ENCODE peak calls at places on chromosomes 3 and 15, in seven cellular contexts. One of them, this sample, is unnamed.

GRCh38 chr3:12774619-12775018 is 15.6 kb upstream of the TMEM40 start:
- DNase-seq in NCI-H1436: no peak
- DNase-seq in activated CD8-positive, alpha-beta memory T cell treated with anti-CD3 and anti-CD28 coated beads, Interleukin-2, amount 10 ng/mL, durations not matched to agents 7 days and 5 days: no peak
- DNase-seq in Caki2: no peak
- DNase-seq in SIG-M5: no peak
- DNase-seq in T-cell: no peak
- DNase-seq in bronchial epithelial cell: no peak
- DNase-seq in this sample: no peak

GRCh38 chr3:143330316-143330868 is 210.8 kb downstream of the CHST2 start:
- DNase-seq in SIG-M5: no peak
- DNase-seq in T-cell: no peak
- DNase-seq in activated CD8-positive, alpha-beta memory T cell treated with anti-CD3 and anti-CD28 coated beads, Interleukin-2, amount 10 ng/mL, durations not matched to agents 7 days and 5 days: no peak
- DNase-seq in bronchial epithelial cell: no peak
- DNase-seq in Caki2: no peak
- DNase-seq in NCI-H1436: no peak
- DNase-seq in this sample: peak; percentile 81

GRCh38 chr3:146384786-146385185 is 84.6 kb downstream of the PLSCR2 start:
- DNase-seq in T-cell: no peak
- DNase-seq in bronchial epithelial cell: no peak
- DNase-seq in SIG-M5: no peak
- DNase-seq in Caki2: no peak
- DNase-seq in activated CD8-positive, alpha-beta memory T cell treated with anti-CD3 and anti-CD28 coated beads, Interleukin-2, amount 10 ng/mL, durations not matched to agents 7 days and 5 days: no peak
- DNase-seq in NCI-H1436: no peak
- DNase-seq in this sample: no peak

GRCh38 chr3:43004282-43004681 is 25.2 kb downstream of the GASK1A start:
- DNase-seq in NCI-H1436: no peak
- DNase-seq in activated CD8-positive, alpha-beta memory T cell treated with anti-CD3 and anti-CD28 coated beads, Interleukin-2, amount 10 ng/mL, durations not matched to agents 7 days and 5 days: no peak
- DNase-seq in T-cell: no peak
- DNase-seq in Caki2: no peak
- DNase-seq in bronchial epithelial cell: peak; percentile 46
- DNase-seq in SIG-M5: no peak
- DNase-seq in this sample: no peak

GRCh38 chr3:73353661-73354217 is 271.0 kb downstream of the PDZRN3 start:
- DNase-seq in SIG-M5: no peak
- DNase-seq in NCI-H1436: no peak
- DNase-seq in T-cell: no peak
- DNase-seq in bronchial epithelial cell: no peak
- DNase-seq in activated CD8-positive, alpha-beta memory T cell treated with anti-CD3 and anti-CD28 coated beads, Interleukin-2, amount 10 ng/mL, durations not matched to agents 7 days and 5 days: no peak
- DNase-seq in Caki2: no peak
- DNase-seq in this sample: no peak

GRCh38 chr15:71732636-71733035 is 77.7 kb upstream of the NR2E3 start:
- DNase-seq in activated CD8-positive, alpha-beta memory T cell treated with anti-CD3 and anti-CD28 coated beads, Interleukin-2, amount 10 ng/mL, durations not matched to agents 7 days and 5 days: no peak
- DNase-seq in NCI-H1436: no peak
- DNase-seq in bronchial epithelial cell: no peak
- DNase-seq in SIG-M5: no peak
- DNase-seq in T-cell: no peak
- DNase-seq in Caki2: no peak
- DNase-seq in this sample: no peak

GRCh38 chr3:74539879-74540278 is 74.6 kb downstream of the CNTN3 start:
- DNase-seq in bronchial epithelial cell: no peak
- DNase-seq in activated CD8-positive, alpha-beta memory T cell treated with anti-CD3 and anti-CD28 coated beads, Interleukin-2, amount 10 ng/mL, durations not matched to agents 7 days and 5 days: no peak
- DNase-seq in NCI-H1436: no peak
- DNase-seq in SIG-M5: no peak
- DNase-seq in T-cell: no peak
- DNase-seq in Caki2: no peak
- DNase-seq in this sample: no peak

GRCh38 chr3:21274000-21274671 is 476.9 kb downstream of the ZNF385D start:
- DNase-seq in SIG-M5: no peak
- DNase-seq in activated CD8-positive, alpha-beta memory T cell treated with anti-CD3 and anti-CD28 coated beads, Interleukin-2, amount 10 ng/mL, durations not matched to agents 7 days and 5 days: no peak
- DNase-seq in Caki2: no peak
- DNase-seq in NCI-H1436: no peak
- DNase-seq in T-cell: no peak
- DNase-seq in bronchial epithelial cell: peak; percentile 55
- DNase-seq in this sample: no peak

GRCh38 chr3:11136871-11137626 is 17.2 kb upstream of the HRH1 start:
- DNase-seq in activated CD8-positive, alpha-beta memory T cell treated with anti-CD3 and anti-CD28 coated beads, Interleukin-2, amount 10 ng/mL, durations not matched to agents 7 days and 5 days: no peak
- DNase-seq in SIG-M5: no peak
- DNase-seq in T-cell: no peak
- DNase-seq in Caki2: peak; percentile 93
- DNase-seq in NCI-H1436: no peak
- DNase-seq in bronchial epithelial cell: peak; percentile 100
- DNase-seq in this sample: peak; percentile 46

GRCh38 chr3:13233487-13234154 is 160.4 kb upstream of the IQSEC1 start:
- DNase-seq in bronchial epithelial cell: no peak
- DNase-seq in NCI-H1436: no peak
- DNase-seq in SIG-M5: no peak
- DNase-seq in activated CD8-positive, alpha-beta memory T cell treated with anti-CD3 and anti-CD28 coated beads, Interleukin-2, amount 10 ng/mL, durations not matched to agents 7 days and 5 days: peak; percentile 57
- DNase-seq in Caki2: no peak
- DNase-seq in T-cell: no peak
- DNase-seq in this sample: no peak

GRCh38 chr3:177646749-177647148 is 449.5 kb upstream of the TBL1XR1 start:
- DNase-seq in Caki2: peak; percentile 19
- DNase-seq in bronchial epithelial cell: no peak
- DNase-seq in activated CD8-positive, alpha-beta memory T cell treated with anti-CD3 and anti-CD28 coated beads, Interleukin-2, amount 10 ng/mL, durations not matched to agents 7 days and 5 days: peak; percentile 79
- DNase-seq in NCI-H1436: no peak
- DNase-seq in SIG-M5: no peak
- DNase-seq in T-cell: peak; percentile 46
- DNase-seq in this sample: no peak